ENCODE peak calls at places on chromosomes 12 and 14, in six cellular contexts. One of them, this sample, is unnamed.

GRCh38 chr12:3140284-3140683 is 63.1 kb downstream of the TSPAN9 start:
- DNase-seq in ascending aorta: no peak
- DNase-seq in upper lobe of right lung: no peak
- DNase-seq in fibroblast of lung: no peak
- DNase-seq in psoas muscle: no peak
- DNase-seq in body of pancreas: no peak
- DNase-seq in this sample: no peak

GRCh38 chr14:91158091-91158790 is 44.4 kb downstream of the DGLUCY start:
- DNase-seq in ascending aorta: no peak
- DNase-seq in upper lobe of right lung: peak
- DNase-seq in fibroblast of lung: no peak
- DNase-seq in psoas muscle: peak
- DNase-seq in body of pancreas: peak
- DNase-seq in this sample: no peak

GRCh38 chr14:85088231-85088630 is 441.7 kb upstream of the FLRT2 start:
- DNase-seq in ascending aorta: no peak
- DNase-seq in upper lobe of right lung: no peak
- DNase-seq in fibroblast of lung: peak
- DNase-seq in psoas muscle: no peak
- DNase-seq in body of pancreas: no peak
- DNase-seq in this sample: no peak

GRCh38 chr14:23430733-23431105 is 4.7 kb downstream of the MYH7 start:
- DNase-seq in ascending aorta: peak
- DNase-seq in upper lobe of right lung: peak
- DNase-seq in fibroblast of lung: no peak
- DNase-seq in psoas muscle: no peak
- DNase-seq in body of pancreas: no peak
- DNase-seq in this sample: no peak

GRCh38 chr14:93045211-93045674 is 70.5 kb downstream of the ITPK1 start:
- DNase-seq in ascending aorta: no peak
- DNase-seq in upper lobe of right lung: no peak
- DNase-seq in fibroblast of lung: no peak
- DNase-seq in psoas muscle: no peak
- DNase-seq in body of pancreas: no peak
- DNase-seq in this sample: no peak

GRCh38 chr12:39824505-39825198 is 205.0 kb upstream of the ABCD2 start:
- DNase-seq in ascending aorta: no peak
- DNase-seq in upper lobe of right lung: peak
- DNase-seq in fibroblast of lung: peak
- DNase-seq in psoas muscle: no peak
- DNase-seq in body of pancreas: no peak
- DNase-seq in this sample: no peak

GRCh38 chr14:62017651-62018230 is 255.5 kb downstream of the SNAPC1 start:
- DNase-seq in ascending aorta: no peak
- DNase-seq in upper lobe of right lung: no peak
- DNase-seq in fibroblast of lung: no peak
- DNase-seq in psoas muscle: no peak
- DNase-seq in body of pancreas: no peak
- DNase-seq in this sample: no peak

GRCh38 chr14:105492051-105492965 is 1.3 kb downstream of the TEDC1 start:
- DNase-seq in ascending aorta: no peak
- DNase-seq in upper lobe of right lung: peak
- DNase-seq in fibroblast of lung: no peak
- DNase-seq in psoas muscle: peak
- DNase-seq in body of pancreas: no peak
- DNase-seq in this sample: no peak

GRCh38 chr14:66038214-66038977 is 447.8 kb upstream of the CCDC196 start:
- DNase-seq in ascending aorta: peak
- DNase-seq in upper lobe of right lung: no peak
- DNase-seq in fibroblast of lung: no peak
- DNase-seq in psoas muscle: no peak
- DNase-seq in body of pancreas: peak
- DNase-seq in this sample: no peak

GRCh38 chr14:80491131-80491530 is 279.8 kb upstream of the DIO2 start:
- DNase-seq in ascending aorta: no peak
- DNase-seq in upper lobe of right lung: no peak
- DNase-seq in fibroblast of lung: peak
- DNase-seq in psoas muscle: peak
- DNase-seq in body of pancreas: peak
- DNase-seq in this sample: no peak

GRCh38 chr12:69173358-69173757 is 66.0 kb upstream of the CPSF6 start:
- DNase-seq in ascending aorta: no peak
- DNase-seq in upper lobe of right lung: no peak
- DNase-seq in fibroblast of lung: no peak
- DNase-seq in psoas muscle: no peak
- DNase-seq in body of pancreas: no peak
- DNase-seq in this sample: no peak

DNA sequence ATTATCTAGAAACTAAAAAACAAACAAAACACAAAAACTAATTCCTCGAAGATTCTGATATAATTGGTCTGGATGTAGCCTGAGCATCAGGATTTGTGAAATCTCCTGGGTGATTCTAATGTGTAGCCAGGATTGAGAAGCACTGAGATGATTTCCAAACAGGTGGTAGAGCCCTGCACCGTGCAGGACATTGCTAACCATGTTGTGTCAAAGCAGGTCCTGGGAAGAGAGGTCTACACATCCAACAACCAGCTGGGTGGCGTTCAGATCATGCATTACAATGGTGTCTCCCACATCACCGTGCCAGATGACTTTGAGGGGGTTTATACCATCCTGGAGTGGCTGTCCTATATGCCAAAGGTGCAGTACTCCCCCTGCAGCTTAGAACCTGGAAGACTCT is 56.3 kb downstream of the FOXN4 start:
- DNase-seq in ascending aorta: no peak
- DNase-seq in upper lobe of right lung: no peak
- DNase-seq in fibroblast of lung: no peak
- DNase-seq in psoas muscle: no peak
- DNase-seq in body of pancreas: no peak
- DNase-seq in this sample: no peak
- TF ChIP-seq CTCF in ascending aorta: no peak
- TF ChIP-seq CTCF in upper lobe of right lung: no peak
- TF ChIP-seq CTCF in fibroblast of lung: no peak
- TF ChIP-seq CTCF in psoas muscle: no peak
- TF ChIP-seq CTCF in body of pancreas: no peak
- TF ChIP-seq CTCF in this sample: no peak

GRCh38 chr14:21191809-21192446 is 36.1 kb upstream of the OR5AU1 start:
- DNase-seq in ascending aorta: peak
- DNase-seq in upper lobe of right lung: peak
- DNase-seq in fibroblast of lung: peak
- DNase-seq in psoas muscle: peak
- DNase-seq in body of pancreas: peak
- DNase-seq in this sample: peak

GRCh38 chr14:21192447-21192822 is 36.6 kb upstream of the OR5AU1 start:
- DNase-seq in ascending aorta: no peak
- DNase-seq in upper lobe of right lung: no peak
- DNase-seq in fibroblast of lung: no peak
- DNase-seq in psoas muscle: no peak
- DNase-seq in body of pancreas: no peak
- DNase-seq in this sample: no peak

GRCh38 chr14:21194597-21194996 is 38.7 kb upstream of the OR5AU1 start:
- DNase-seq in ascending aorta: no peak
- DNase-seq in upper lobe of right lung: no peak
- DNase-seq in fibroblast of lung: no peak
- DNase-seq in psoas muscle: no peak
- DNase-seq in body of pancreas: no peak
- DNase-seq in this sample: no peak

GRCh38 chr14:21191261-21191808 is 35.5 kb upstream of the OR5AU1 start:
- DNase-seq in ascending aorta: no peak
- DNase-seq in upper lobe of right lung: no peak
- DNase-seq in fibroblast of lung: no peak
- DNase-seq in psoas muscle: no peak
- DNase-seq in body of pancreas: no peak
- DNase-seq in this sample: no peak

GRCh38 chr14:21192875-21193535 is 37.1 kb upstream of the OR5AU1 start:
- DNase-seq in ascending aorta: no peak
- DNase-seq in upper lobe of right lung: no peak
- DNase-seq in fibroblast of lung: no peak
- DNase-seq in psoas muscle: no peak
- DNase-seq in body of pancreas: no peak
- DNase-seq in this sample: no peak
- H3K27ac ChIP-seq in ascending aorta: no peak
- H3K27ac ChIP-seq in upper lobe of right lung: no peak
- H3K27ac ChIP-seq in fibroblast of lung: no peak
- H3K27ac ChIP-seq in psoas muscle: no peak
- H3K27ac ChIP-seq in body of pancreas: no peak
- H3K27ac ChIP-seq in this sample: no peak

GRCh38 chr12:105319691-105320209 is 10.7 kb upstream of the C12orf75 start:
- DNase-seq in ascending aorta: no peak
- DNase-seq in upper lobe of right lung: no peak
- DNase-seq in fibroblast of lung: no peak
- DNase-seq in psoas muscle: no peak
- DNase-seq in body of pancreas: no peak
- DNase-seq in this sample: no peak
- TF ChIP-seq CTCF in ascending aorta: no peak
- TF ChIP-seq CTCF in upper lobe of right lung: no peak
- TF ChIP-seq CTCF in fibroblast of lung: no peak
- TF ChIP-seq CTCF in psoas muscle: no peak
- TF ChIP-seq CTCF in body of pancreas: no peak
- TF ChIP-seq CTCF in this sample: no peak

GRCh38 chr14:37870170-37870569 is 274.7 kb downstream of the TTC6 start:
- DNase-seq in ascending aorta: no peak
- DNase-seq in upper lobe of right lung: no peak
- DNase-seq in fibroblast of lung: no peak
- DNase-seq in psoas muscle: no peak
- DNase-seq in body of pancreas: no peak
- DNase-seq in this sample: no peak
- H3K27ac ChIP-seq in ascending aorta: no peak
- H3K27ac ChIP-seq in upper lobe of right lung: no peak
- H3K27ac ChIP-seq in fibroblast of lung: no peak
- H3K27ac ChIP-seq in psoas muscle: no peak
- H3K27ac ChIP-seq in body of pancreas: no peak
- H3K27ac ChIP-seq in this sample: no peak

DNA sequence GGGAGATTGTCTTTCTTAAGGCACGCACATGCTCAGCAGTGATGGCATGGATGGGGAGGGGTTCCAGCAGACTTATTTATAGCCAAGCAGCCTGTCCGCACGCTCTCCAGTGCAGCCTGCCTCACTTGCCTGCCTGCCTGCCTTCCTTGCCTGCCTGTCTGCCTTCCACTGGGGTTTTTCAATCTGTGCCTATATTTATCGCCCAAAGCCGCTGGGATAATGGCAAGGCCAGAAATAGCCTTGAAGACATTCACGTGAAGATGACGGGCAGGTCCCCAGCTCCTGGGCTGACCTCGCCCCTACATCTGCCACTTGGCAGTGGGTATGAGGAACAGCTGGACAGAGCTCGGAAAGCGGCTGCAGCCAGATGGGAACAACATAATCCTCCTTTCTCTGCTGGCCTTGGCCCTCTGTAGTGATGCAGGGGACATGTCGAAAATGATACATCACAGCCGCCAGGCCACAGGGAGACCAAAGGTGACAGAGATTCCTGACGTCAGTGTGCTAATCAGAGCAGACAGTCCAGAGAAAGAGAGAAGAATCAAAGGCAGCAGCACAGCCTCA is 53.3 kb downstream of the PITPNM2 start:
- DNase-seq in ascending aorta: peak
- DNase-seq in upper lobe of right lung: no peak
- DNase-seq in fibroblast of lung: peak
- DNase-seq in psoas muscle: peak
- DNase-seq in body of pancreas: peak
- DNase-seq in this sample: no peak
- TF ChIP-seq CTCF in ascending aorta: no peak
- TF ChIP-seq CTCF in upper lobe of right lung: no peak
- TF ChIP-seq CTCF in fibroblast of lung: no peak
- TF ChIP-seq CTCF in psoas muscle: no peak
- TF ChIP-seq CTCF in body of pancreas: no peak
- TF ChIP-seq CTCF in this sample: no peak

DNA sequence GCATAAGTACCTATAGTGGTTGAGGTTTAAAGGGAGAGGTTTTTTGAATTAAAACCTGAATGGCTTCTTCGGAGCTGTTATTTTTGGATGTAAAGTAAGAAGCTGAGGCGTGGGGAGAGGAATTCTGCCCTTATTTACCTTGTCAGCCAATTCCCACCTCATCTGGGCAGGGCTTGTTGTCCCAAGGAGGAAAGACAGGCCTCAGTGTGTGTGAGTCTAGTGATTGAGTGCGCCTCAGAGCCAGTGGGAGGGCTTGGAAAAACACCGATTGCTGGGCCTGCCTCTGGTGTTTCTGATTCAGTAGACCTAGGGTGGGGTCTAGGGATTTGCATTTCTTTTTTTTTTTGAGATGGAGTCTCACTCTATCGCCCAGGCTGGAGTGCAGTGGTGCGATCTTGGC is 70.0 kb upstream of the REP15 start:
- DNase-seq in ascending aorta: no peak
- DNase-seq in upper lobe of right lung: no peak
- DNase-seq in fibroblast of lung: no peak
- DNase-seq in psoas muscle: no peak
- DNase-seq in body of pancreas: no peak
- DNase-seq in this sample: no peak
- H3K27ac ChIP-seq in ascending aorta: peak
- H3K27ac ChIP-seq in upper lobe of right lung: no peak
- H3K27ac ChIP-seq in fibroblast of lung: no peak
- H3K27ac ChIP-seq in psoas muscle: no peak
- H3K27ac ChIP-seq in body of pancreas: no peak
- H3K27ac ChIP-seq in this sample: no peak

This sample was measured in CD4-positive, alpha-beta T cell.